ENCODE peak calls at places on chromosomes 4 and X, in nine cellular contexts. One of them, this sample, is unnamed.

GRCh38 chr4:144645621-144646522 is at the start of gene HHIP:
- DNase-seq in GM23338: peak
- DNase-seq in cardiac muscle cell: peak
- DNase-seq in GM23248: peak
- DNase-seq in substantia nigra: peak
- DNase-seq in uterus: peak
- DNase-seq in upper lobe of left lung: peak
- DNase-seq in IMR-90: peak
- DNase-seq in A673: peak
- DNase-seq in this sample: no peak

GRCh38 chr4:182898479-182898799 is 18.7 kb downstream of the DCTD start:
- DNase-seq in GM23338: no peak
- DNase-seq in cardiac muscle cell: no peak
- DNase-seq in GM23248: no peak
- DNase-seq in substantia nigra: no peak
- DNase-seq in uterus: no peak
- DNase-seq in upper lobe of left lung: no peak
- DNase-seq in IMR-90: no peak
- DNase-seq in A673: no peak
- DNase-seq in this sample: no peak

GRCh38 chr4:126737899-126738526 is 894.7 kb upstream of the INTU start:
- DNase-seq in GM23338: no peak
- DNase-seq in cardiac muscle cell: no peak
- DNase-seq in GM23248: no peak
- DNase-seq in substantia nigra: no peak
- DNase-seq in uterus: no peak
- DNase-seq in upper lobe of left lung: no peak
- DNase-seq in IMR-90: no peak
- DNase-seq in A673: no peak
- DNase-seq in this sample: no peak

GRCh38 chr4:146442801-146443200 is 78.9 kb downstream of the SLC10A7 start:
- DNase-seq in GM23338: no peak
- DNase-seq in cardiac muscle cell: no peak
- DNase-seq in GM23248: peak
- DNase-seq in substantia nigra: no peak
- DNase-seq in uterus: no peak
- DNase-seq in upper lobe of left lung: no peak
- DNase-seq in IMR-90: peak
- DNase-seq in A673: peak
- DNase-seq in this sample: no peak

GRCh38 chrX:17814059-17814458 is 47.0 kb downstream of the RAI2 start:
- DNase-seq in GM23338: no peak
- DNase-seq in cardiac muscle cell: no peak
- DNase-seq in GM23248: peak
- DNase-seq in substantia nigra: no peak
- DNase-seq in uterus: no peak
- DNase-seq in upper lobe of left lung: no peak
- DNase-seq in IMR-90: no peak
- DNase-seq in A673: no peak
- DNase-seq in this sample: no peak

GRCh38 chr4:140137654-140138053 is 16.3 kb downstream of the MAML3 start:
- DNase-seq in GM23338: peak
- DNase-seq in cardiac muscle cell: no peak
- DNase-seq in GM23248: peak
- DNase-seq in substantia nigra: no peak
- DNase-seq in uterus: no peak
- DNase-seq in upper lobe of left lung: no peak
- DNase-seq in IMR-90: peak
- DNase-seq in A673: no peak
- DNase-seq in this sample: no peak

GRCh38 chrX:103175944-103176753 is 38.8 kb upstream of the BEX4 start:
- DNase-seq in GM23338: peak
- DNase-seq in cardiac muscle cell: peak
- DNase-seq in GM23248: peak
- DNase-seq in substantia nigra: peak
- DNase-seq in uterus: peak
- DNase-seq in upper lobe of left lung: peak
- DNase-seq in IMR-90: peak
- DNase-seq in A673: peak
- DNase-seq in this sample: no peak

GRCh38 chr4:169268951-169269781 is 1.6 kb downstream of the SH3RF1 start:
- DNase-seq in GM23338: no peak
- DNase-seq in cardiac muscle cell: no peak
- DNase-seq in GM23248: peak
- DNase-seq in substantia nigra: peak
- DNase-seq in uterus: no peak
- DNase-seq in upper lobe of left lung: no peak
- DNase-seq in IMR-90: peak
- DNase-seq in A673: no peak
- DNase-seq in this sample: no peak

GRCh38 chrX:49177338-49177833 is 5.7 kb downstream of the PLP2 start:
- DNase-seq in GM23338: no peak
- DNase-seq in cardiac muscle cell: no peak
- DNase-seq in GM23248: no peak
- DNase-seq in substantia nigra: no peak
- DNase-seq in uterus: no peak
- DNase-seq in upper lobe of left lung: peak
- DNase-seq in IMR-90: no peak
- DNase-seq in A673: no peak
- DNase-seq in this sample: no peak

GRCh38 chrX:118325453-118325852 is 20.5 kb upstream of the WDR44 start:
- DNase-seq in GM23338: peak
- DNase-seq in cardiac muscle cell: no peak
- DNase-seq in GM23248: peak
- DNase-seq in substantia nigra: no peak
- DNase-seq in uterus: no peak
- DNase-seq in upper lobe of left lung: no peak
- DNase-seq in IMR-90: no peak
- DNase-seq in A673: no peak
- DNase-seq in this sample: no peak

GRCh38 chrX:129737921-129738320 is 858 bp upstream of the XPNPEP2 start:
- DNase-seq in GM23338: no peak
- DNase-seq in cardiac muscle cell: no peak
- DNase-seq in GM23248: peak
- DNase-seq in substantia nigra: no peak
- DNase-seq in uterus: no peak
- DNase-seq in upper lobe of left lung: no peak
- DNase-seq in IMR-90: peak
- DNase-seq in A673: no peak
- DNase-seq in this sample: no peak

GRCh38 chr4:123288309-123289025 is 108.1 kb upstream of the SPRY1 start:
- DNase-seq in GM23338: no peak
- DNase-seq in cardiac muscle cell: no peak
- DNase-seq in GM23248: no peak
- DNase-seq in substantia nigra: no peak
- DNase-seq in uterus: no peak
- DNase-seq in upper lobe of left lung: no peak
- DNase-seq in IMR-90: no peak
- DNase-seq in A673: no peak
- DNase-seq in this sample: no peak

GRCh38 chr4:123278755-123279154 is 117.8 kb upstream of the SPRY1 start:
- DNase-seq in GM23338: no peak
- DNase-seq in cardiac muscle cell: no peak
- DNase-seq in GM23248: peak
- DNase-seq in substantia nigra: no peak
- DNase-seq in uterus: no peak
- DNase-seq in upper lobe of left lung: no peak
- DNase-seq in IMR-90: peak
- DNase-seq in A673: no peak
- DNase-seq in this sample: no peak

GRCh38 chr4:123286903-123287466 is 109.6 kb upstream of the SPRY1 start:
- DNase-seq in GM23338: no peak
- DNase-seq in cardiac muscle cell: no peak
- DNase-seq in GM23248: no peak
- DNase-seq in substantia nigra: no peak
- DNase-seq in uterus: no peak
- DNase-seq in upper lobe of left lung: no peak
- DNase-seq in IMR-90: no peak
- DNase-seq in A673: no peak
- DNase-seq in this sample: no peak

GRCh38 chr4:123284166-123284565 is 112.4 kb upstream of the SPRY1 start:
- DNase-seq in GM23338: no peak
- DNase-seq in cardiac muscle cell: no peak
- DNase-seq in GM23248: no peak
- DNase-seq in substantia nigra: no peak
- DNase-seq in uterus: no peak
- DNase-seq in upper lobe of left lung: no peak
- DNase-seq in IMR-90: no peak
- DNase-seq in A673: peak
- DNase-seq in this sample: no peak
- H3K27ac ChIP-seq in GM23338: no peak
- H3K27ac ChIP-seq in cardiac muscle cell: no peak
- H3K27ac ChIP-seq in GM23248: no peak
- H3K27ac ChIP-seq in substantia nigra: no peak
- H3K27ac ChIP-seq in uterus: peak
- H3K27ac ChIP-seq in upper lobe of left lung: no peak
- H3K27ac ChIP-seq in IMR-90: no peak
- H3K27ac ChIP-seq in A673: peak
- H3K27ac ChIP-seq in this sample: no peak

DNA sequence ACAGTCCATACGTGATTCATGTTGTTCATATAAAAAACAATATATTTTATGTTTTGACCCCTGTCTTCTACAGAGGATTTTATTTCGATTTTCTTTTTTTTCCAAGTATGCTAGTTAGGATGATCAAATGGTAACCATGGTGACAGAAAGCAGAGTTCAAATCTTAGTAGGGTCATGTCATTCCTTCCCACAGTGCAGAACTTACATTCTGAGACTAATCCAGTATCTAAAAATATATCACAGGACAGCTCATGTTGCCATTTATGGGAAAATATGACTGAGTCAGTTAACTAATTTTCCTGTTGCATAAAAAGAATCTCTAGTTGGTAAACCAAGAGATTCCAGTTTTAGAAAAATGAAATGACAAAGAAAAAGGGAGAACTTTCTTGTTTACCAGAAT is 209.5 kb downstream of the PARM1 start:
- DNase-seq in GM23338: no peak
- DNase-seq in cardiac muscle cell: no peak
- DNase-seq in GM23248: peak
- DNase-seq in substantia nigra: no peak
- DNase-seq in uterus: no peak
- DNase-seq in upper lobe of left lung: no peak
- DNase-seq in IMR-90: peak
- DNase-seq in A673: no peak
- DNase-seq in this sample: no peak
- H3K27ac ChIP-seq in GM23338: no peak
- H3K27ac ChIP-seq in cardiac muscle cell: no peak
- H3K27ac ChIP-seq in GM23248: no peak
- H3K27ac ChIP-seq in substantia nigra: no peak
- H3K27ac ChIP-seq in uterus: peak
- H3K27ac ChIP-seq in upper lobe of left lung: no peak
- H3K27ac ChIP-seq in IMR-90: no peak
- H3K27ac ChIP-seq in A673: no peak
- H3K27ac ChIP-seq in this sample: no peak

GRCh38 chr4:78293841-78294301 is 236.7 kb downstream of the FRAS1 start:
- DNase-seq in GM23338: no peak
- DNase-seq in cardiac muscle cell: peak
- DNase-seq in GM23248: peak
- DNase-seq in substantia nigra: no peak
- DNase-seq in uterus: no peak
- DNase-seq in upper lobe of left lung: no peak
- DNase-seq in IMR-90: peak
- DNase-seq in A673: no peak
- DNase-seq in this sample: no peak
- H3K27ac ChIP-seq in GM23338: no peak
- H3K27ac ChIP-seq in cardiac muscle cell: no peak
- H3K27ac ChIP-seq in GM23248: peak
- H3K27ac ChIP-seq in substantia nigra: no peak
- H3K27ac ChIP-seq in uterus: no peak
- H3K27ac ChIP-seq in upper lobe of left lung: no peak
- H3K27ac ChIP-seq in IMR-90: no peak
- H3K27ac ChIP-seq in A673: no peak
- H3K27ac ChIP-seq in this sample: no peak

GRCh38 chr4:6324999-6325790 is 55.5 kb downstream of the WFS1 start:
- DNase-seq in GM23338: peak
- DNase-seq in cardiac muscle cell: no peak
- DNase-seq in GM23248: peak
- DNase-seq in substantia nigra: no peak
- DNase-seq in uterus: peak
- DNase-seq in upper lobe of left lung: peak
- DNase-seq in IMR-90: no peak
- DNase-seq in A673: peak
- DNase-seq in this sample: no peak

GRCh38 chr4:6327220-6327917 is 57.7 kb downstream of the WFS1 start:
- DNase-seq in GM23338: peak
- DNase-seq in cardiac muscle cell: peak
- DNase-seq in GM23248: peak
- DNase-seq in substantia nigra: peak
- DNase-seq in uterus: peak
- DNase-seq in upper lobe of left lung: peak
- DNase-seq in IMR-90: peak
- DNase-seq in A673: peak
- DNase-seq in this sample: no peak

GRCh38 chr4:6324461-6324998 is 54.9 kb downstream of the WFS1 start:
- DNase-seq in GM23338: no peak
- DNase-seq in cardiac muscle cell: no peak
- DNase-seq in GM23248: no peak
- DNase-seq in substantia nigra: no peak
- DNase-seq in uterus: no peak
- DNase-seq in upper lobe of left lung: no peak
- DNase-seq in IMR-90: no peak
- DNase-seq in A673: no peak
- DNase-seq in this sample: no peak

GRCh38 chr4:6326312-6327060 is 56.8 kb downstream of the WFS1 start:
- DNase-seq in GM23338: no peak
- DNase-seq in cardiac muscle cell: no peak
- DNase-seq in GM23248: no peak
- DNase-seq in substantia nigra: no peak
- DNase-seq in uterus: no peak
- DNase-seq in upper lobe of left lung: no peak
- DNase-seq in IMR-90: no peak
- DNase-seq in A673: no peak
- DNase-seq in this sample: no peak

DNA sequence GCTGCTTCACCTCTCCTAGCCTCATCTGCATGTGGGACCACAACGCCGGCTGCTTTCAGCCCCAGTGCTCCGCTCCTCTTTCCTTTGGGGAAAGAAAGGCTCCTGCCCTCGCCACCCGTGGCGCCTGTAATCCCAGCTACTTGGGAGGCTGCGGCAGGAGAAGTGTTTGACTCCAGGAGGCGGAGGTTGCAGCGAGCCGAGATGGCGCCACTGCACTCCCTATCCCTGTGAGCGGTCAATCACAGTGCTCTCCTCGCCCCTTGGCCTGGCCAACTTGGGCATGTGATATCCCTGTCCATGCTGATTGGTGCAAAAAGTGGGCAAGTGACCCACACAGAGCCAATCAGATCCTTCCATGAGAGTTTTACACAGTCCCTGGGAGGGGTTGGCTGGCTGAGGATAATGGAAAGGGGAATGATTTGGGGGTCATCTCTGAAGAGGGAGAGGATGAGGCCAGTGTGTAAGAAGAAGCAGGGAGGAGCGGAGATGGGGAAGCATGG is 56.2 kb downstream of the WFS1 start:
- DNase-seq in GM23338: no peak
- DNase-seq in cardiac muscle cell: no peak
- DNase-seq in GM23248: no peak
- DNase-seq in substantia nigra: no peak
- DNase-seq in uterus: no peak
- DNase-seq in upper lobe of left lung: no peak
- DNase-seq in IMR-90: no peak
- DNase-seq in A673: no peak
- DNase-seq in this sample: no peak
- H3K27ac ChIP-seq in GM23338: no peak
- H3K27ac ChIP-seq in cardiac muscle cell: no peak
- H3K27ac ChIP-seq in GM23248: no peak
- H3K27ac ChIP-seq in substantia nigra: no peak
- H3K27ac ChIP-seq in uterus: peak
- H3K27ac ChIP-seq in upper lobe of left lung: peak
- H3K27ac ChIP-seq in IMR-90: no peak
- H3K27ac ChIP-seq in A673: no peak
- H3K27ac ChIP-seq in this sample: no peak